ENCODE peak calls at places on chromosome 22, in six cellular contexts. One of them, this sample, is unnamed.
A peak's percentile ranks its signal among the peaks of the same experiment; 100 is the strongest.

GRCh38 chr22:48424661-48425060 is 1403.0 kb downstream of the BRD1 start:
- DNase-seq in fibroblast of lung: no peak
- DNase-seq in hepatocyte: no peak
- DNase-seq in A673: no peak
- DNase-seq in CD8-positive, alpha-beta memory T cell: no peak
- DNase-seq in A549: no peak
- DNase-seq in this sample: no peak

GRCh38 chr22:35517769-35518530 is 22.7 kb upstream of the RASD2 start:
- DNase-seq in fibroblast of lung: peak; percentile 26
- DNase-seq in hepatocyte: peak; percentile 80
- DNase-seq in A673: no peak
- DNase-seq in CD8-positive, alpha-beta memory T cell: no peak
- DNase-seq in A549: peak; percentile 25
- DNase-seq in this sample: no peak

GRCh38 chr22:50325444-50326224 is 1.2 kb downstream of the DENND6B start:
- DNase-seq in fibroblast of lung: no peak
- DNase-seq in hepatocyte: no peak
- DNase-seq in A673: no peak
- DNase-seq in CD8-positive, alpha-beta memory T cell: no peak
- DNase-seq in A549: no peak
- DNase-seq in this sample: peak; percentile 11

GRCh38 chr22:27509132-27509920 is 292.2 kb downstream of the MN1 start:
- DNase-seq in fibroblast of lung: no peak
- DNase-seq in hepatocyte: no peak
- DNase-seq in A673: no peak
- DNase-seq in CD8-positive, alpha-beta memory T cell: no peak
- DNase-seq in A549: no peak
- DNase-seq in this sample: no peak

GRCh38 chr22:44382461-44383038 is 69.8 kb upstream of the SHISAL1 start:
- DNase-seq in fibroblast of lung: no peak
- DNase-seq in hepatocyte: no peak
- DNase-seq in A673: no peak
- DNase-seq in CD8-positive, alpha-beta memory T cell: no peak
- DNase-seq in A549: no peak
- DNase-seq in this sample: no peak

GRCh38 chr22:43455861-43456260 is 44.0 kb downstream of the MPPED1 start:
- DNase-seq in fibroblast of lung: no peak
- DNase-seq in hepatocyte: no peak
- DNase-seq in A673: no peak
- DNase-seq in CD8-positive, alpha-beta memory T cell: no peak
- DNase-seq in A549: no peak
- DNase-seq in this sample: no peak

GRCh38 chr22:36595154-36595553 is 66.2 kb upstream of the EIF3D start:
- DNase-seq in fibroblast of lung: no peak
- DNase-seq in hepatocyte: no peak
- DNase-seq in A673: no peak
- DNase-seq in CD8-positive, alpha-beta memory T cell: no peak
- DNase-seq in A549: no peak
- DNase-seq in this sample: no peak

GRCh38 chr22:47443836-47444745 is 681.6 kb downstream of the TBC1D22A start:
- DNase-seq in fibroblast of lung: no peak
- DNase-seq in hepatocyte: no peak
- DNase-seq in A673: no peak
- DNase-seq in CD8-positive, alpha-beta memory T cell: no peak
- DNase-seq in A549: no peak
- DNase-seq in this sample: no peak

GRCh38 chr22:33921576-33922181 is 1.4 kb upstream of the LARGE1 start:
- DNase-seq in fibroblast of lung: peak; percentile 68
- DNase-seq in hepatocyte: peak; percentile 86
- DNase-seq in A673: no peak
- DNase-seq in CD8-positive, alpha-beta memory T cell: no peak
- DNase-seq in A549: peak; percentile 17
- DNase-seq in this sample: peak; percentile 86

GRCh38 chr22:34070051-34070450 is 149.8 kb upstream of the LARGE1 start:
- DNase-seq in fibroblast of lung: no peak
- DNase-seq in hepatocyte: no peak
- DNase-seq in A673: no peak
- DNase-seq in CD8-positive, alpha-beta memory T cell: no peak
- DNase-seq in A549: no peak
- DNase-seq in this sample: no peak

GRCh38 chr22:36385491-36386350 is 2.0 kb downstream of the MYH9 start:
- DNase-seq in fibroblast of lung: peak; percentile 48
- DNase-seq in hepatocyte: peak; percentile 55
- DNase-seq in A673: peak; percentile 55
- DNase-seq in CD8-positive, alpha-beta memory T cell: peak; percentile 38
- DNase-seq in A549: peak; percentile 48
- DNase-seq in this sample: peak; percentile 26

GRCh38 chr22:46453006-46453828 is 84.2 kb downstream of the CELSR1 start:
- DNase-seq in fibroblast of lung: no peak
- DNase-seq in hepatocyte: no peak
- DNase-seq in A673: no peak
- DNase-seq in CD8-positive, alpha-beta memory T cell: no peak
- DNase-seq in A549: no peak
- DNase-seq in this sample: no peak

GRCh38 chr22:44931077-44931540 is 78.7 kb downstream of the PHF21B start:
- DNase-seq in fibroblast of lung: peak; percentile 38
- DNase-seq in hepatocyte: peak; percentile 19
- DNase-seq in A673: no peak
- DNase-seq in CD8-positive, alpha-beta memory T cell: no peak
- DNase-seq in A549: no peak
- DNase-seq in this sample: no peak

GRCh38 chr22:46500201-46500600 is 37.2 kb downstream of the CELSR1 start:
- DNase-seq in fibroblast of lung: no peak
- DNase-seq in hepatocyte: peak; percentile 18
- DNase-seq in A673: no peak
- DNase-seq in CD8-positive, alpha-beta memory T cell: no peak
- DNase-seq in A549: no peak
- DNase-seq in this sample: no peak

GRCh38 chr22:46681010-46681409 is 57.0 kb downstream of the CERK start:
- DNase-seq in fibroblast of lung: no peak
- DNase-seq in hepatocyte: no peak
- DNase-seq in A673: no peak
- DNase-seq in CD8-positive, alpha-beta memory T cell: no peak
- DNase-seq in A549: peak; percentile 22
- DNase-seq in this sample: peak; percentile 46

GRCh38 chr22:49004484-49005399 is 822.9 kb downstream of the BRD1 start:
- DNase-seq in fibroblast of lung: no peak
- DNase-seq in hepatocyte: no peak
- DNase-seq in A673: no peak
- DNase-seq in CD8-positive, alpha-beta memory T cell: no peak
- DNase-seq in A549: no peak
- DNase-seq in this sample: no peak

GRCh38 chr22:23219787-23220484 is 39.6 kb downstream of the BCR start:
- DNase-seq in fibroblast of lung: peak; percentile 81
- DNase-seq in hepatocyte: peak; percentile 54
- DNase-seq in A673: peak; percentile 43
- DNase-seq in CD8-positive, alpha-beta memory T cell: peak; percentile 22
- DNase-seq in A549: no peak
- DNase-seq in this sample: peak; percentile 84

GRCh38 chr22:35113341-35113740 is 47.4 kb downstream of the ISX start:
- DNase-seq in fibroblast of lung: no peak
- DNase-seq in hepatocyte: no peak
- DNase-seq in A673: no peak
- DNase-seq in CD8-positive, alpha-beta memory T cell: no peak
- DNase-seq in A549: no peak
- DNase-seq in this sample: no peak

GRCh38 chr22:48450188-48450825 is 1377.4 kb downstream of the BRD1 start:
- DNase-seq in fibroblast of lung: no peak
- DNase-seq in hepatocyte: no peak
- DNase-seq in A673: no peak
- DNase-seq in CD8-positive, alpha-beta memory T cell: no peak
- DNase-seq in A549: no peak
- DNase-seq in this sample: no peak

GRCh38 chr22:44889233-44889878 is 120.4 kb downstream of the PHF21B start:
- DNase-seq in fibroblast of lung: no peak
- DNase-seq in hepatocyte: no peak
- DNase-seq in A673: peak; percentile 38
- DNase-seq in CD8-positive, alpha-beta memory T cell: no peak
- DNase-seq in A549: no peak
- DNase-seq in this sample: no peak

DNA sequence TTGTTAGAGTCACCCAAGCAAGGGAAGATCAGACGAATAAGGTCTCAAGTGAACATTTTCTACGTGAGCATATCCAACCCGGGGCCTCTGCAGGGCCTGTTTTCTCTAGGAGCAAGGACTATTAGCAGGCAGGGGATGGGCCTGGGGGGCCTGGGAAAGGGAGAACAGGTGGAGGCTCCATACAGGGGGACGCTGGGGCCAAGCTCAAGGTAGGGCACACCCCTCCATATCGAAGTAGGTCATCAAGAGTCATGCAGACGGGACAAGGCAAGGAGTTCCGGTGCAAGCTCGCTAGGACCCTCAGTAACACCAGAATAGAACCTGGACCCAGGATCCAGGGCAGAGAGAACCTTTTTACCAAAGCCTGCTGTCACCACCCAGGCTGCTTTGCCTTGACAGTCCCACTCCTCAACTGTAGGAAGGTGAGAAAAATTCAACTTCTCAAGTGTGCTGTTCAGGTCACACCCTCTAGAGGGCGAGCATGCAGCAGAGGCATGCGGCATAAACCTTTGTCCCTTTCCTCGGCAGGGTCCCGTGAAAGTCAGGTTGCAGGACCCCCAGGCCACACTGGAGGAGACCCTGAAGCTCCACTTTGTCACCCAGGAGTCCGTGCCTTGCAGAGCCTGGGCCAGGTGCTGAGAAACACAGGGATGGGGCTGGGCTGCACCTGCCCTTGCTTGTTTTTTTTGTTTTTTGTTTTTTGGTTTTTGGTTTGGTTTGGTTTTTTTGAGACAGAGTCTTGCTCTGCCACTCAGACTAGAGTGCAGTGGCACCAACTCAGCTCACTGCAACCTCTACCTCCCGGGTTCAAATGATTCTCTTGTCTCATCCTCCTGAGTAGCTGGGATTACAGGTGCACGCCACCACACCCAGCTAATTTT is 8.6 kb upstream of the APOBEC3B start:
- DNase-seq in fibroblast of lung: peak; percentile 16
- DNase-seq in hepatocyte: peak; percentile 65
- DNase-seq in A673: peak; percentile 66
- DNase-seq in CD8-positive, alpha-beta memory T cell: peak; percentile 40
- DNase-seq in A549: peak; percentile 41
- DNase-seq in this sample: peak; percentile 19
- H3K27ac ChIP-seq in fibroblast of lung: no peak overlapping the region
- H3K27ac ChIP-seq in hepatocyte: no peak overlapping the region
- H3K27ac ChIP-seq in A673: no peak overlapping the region
- H3K27ac ChIP-seq in CD8-positive, alpha-beta memory T cell: no peak overlapping the region
- H3K27ac ChIP-seq in A549: no peak overlapping the region
- H3K27ac ChIP-seq in this sample: no peak overlapping the region

GRCh38 chr22:20463324-20464095 is 25.9 kb upstream of the SCARF2 start:
- DNase-seq in fibroblast of lung: no peak
- DNase-seq in hepatocyte: no peak
- DNase-seq in A673: no peak
- DNase-seq in CD8-positive, alpha-beta memory T cell: peak; percentile 62
- DNase-seq in A549: no peak
- DNase-seq in this sample: no peak
- H3K4me3 ChIP-seq in fibroblast of lung: no peak overlapping the region
- H3K4me3 ChIP-seq in hepatocyte: no peak overlapping the region
- H3K4me3 ChIP-seq in A673: no peak overlapping the region
- H3K4me3 ChIP-seq in CD8-positive, alpha-beta memory T cell: peak overlapping the region; percentile 30
- H3K4me3 ChIP-seq in A549: no peak overlapping the region
- H3K4me3 ChIP-seq in this sample: no peak overlapping the region

GRCh38 chr22:29780220-29780619 is 13.1 kb downstream of the UQCR10 start:
- DNase-seq in fibroblast of lung: no peak
- DNase-seq in hepatocyte: no peak
- DNase-seq in A673: no peak
- DNase-seq in CD8-positive, alpha-beta memory T cell: no peak
- DNase-seq in A549: no peak
- DNase-seq in this sample: no peak
- H3K27ac ChIP-seq in fibroblast of lung: peak overlapping the region; percentile 97
- H3K27ac ChIP-seq in hepatocyte: no peak overlapping the region
- H3K27ac ChIP-seq in A673: no peak overlapping the region
- H3K27ac ChIP-seq in CD8-positive, alpha-beta memory T cell: no peak overlapping the region
- H3K27ac ChIP-seq in A549: peak overlapping the region; percentile 75
- H3K27ac ChIP-seq in this sample: peak overlapping the region; percentile 86

DNA sequence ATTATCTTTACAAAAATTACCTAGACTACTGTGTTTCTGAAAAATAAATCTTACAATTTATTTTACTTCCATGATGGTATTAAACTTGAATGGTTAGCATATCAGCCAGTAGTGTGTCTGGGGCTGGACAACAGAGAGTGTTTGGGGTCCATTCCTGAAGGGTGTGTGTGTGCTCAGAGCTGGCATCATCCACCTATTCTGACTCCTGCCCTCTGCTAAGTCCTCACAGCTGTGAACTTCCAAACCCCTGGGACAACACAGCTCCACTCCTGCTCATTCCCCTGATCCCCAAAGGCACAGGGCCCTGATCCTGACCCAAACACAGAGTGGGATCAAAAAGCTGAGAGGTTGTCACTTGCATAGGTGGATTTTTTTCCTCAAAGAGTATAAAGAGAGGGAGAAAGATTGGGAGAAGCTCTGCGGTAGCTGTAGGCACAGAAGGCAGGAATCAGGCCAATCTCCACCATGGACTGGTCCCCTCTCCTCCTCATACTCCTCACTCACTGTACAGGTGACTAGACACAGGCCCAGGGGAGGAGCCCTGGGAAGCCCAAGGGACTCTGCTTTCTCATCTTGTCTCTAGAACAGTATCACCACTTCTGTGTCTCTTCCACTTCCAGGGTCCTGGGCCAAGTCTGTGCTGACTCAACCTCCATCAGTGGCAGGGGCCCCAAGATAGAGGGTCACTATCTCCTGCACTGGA is 55.7 kb upstream of the TOP3B start:
- DNase-seq in fibroblast of lung: peak; percentile 30
- DNase-seq in hepatocyte: no peak
- DNase-seq in A673: no peak
- DNase-seq in CD8-positive, alpha-beta memory T cell: no peak
- DNase-seq in A549: no peak
- DNase-seq in this sample: no peak
- H3K4me3 ChIP-seq in fibroblast of lung: no peak overlapping the region
- H3K4me3 ChIP-seq in hepatocyte: no peak overlapping the region
- H3K4me3 ChIP-seq in A673: no peak overlapping the region
- H3K4me3 ChIP-seq in CD8-positive, alpha-beta memory T cell: no peak overlapping the region
- H3K4me3 ChIP-seq in A549: no peak overlapping the region
- H3K4me3 ChIP-seq in this sample: no peak overlapping the region

This sample was measured in SJCRH30.